ENCODE peak calls at places on chromosomes 6 and 20, in four cellular contexts. T is endothelial cell, G is NCI-H345, Y is iris pigment epithelial cell. V is an unnamed sample.

GRCh38 chr6:79082304-79082703 is 4.2 kb upstream of the PHIP start:
- DNase-seq in T (no peak), G (no peak), Y (no peak), V (no peak)

GRCh38 chr6:151388997-151389639 is 2.2 kb downstream of the ZBTB2 start:
- DNase-seq in T (peak), G (no peak), Y (no peak), V (no peak)

GRCh38 chr6:113818528-113818927 is 38.6 kb upstream of the MARCKS start:
- DNase-seq in T (no peak), G (no peak), Y (peak), V (no peak)

GRCh38 chr20:63977392-63978276 is 1.8 kb downstream of the SAMD10 start:
- DNase-seq in T (no peak), G (no peak), Y (peak), V (no peak)

GRCh38 chr6:89527634-89528033 is 94.7 kb downstream of the ANKRD6 start:
- DNase-seq in T (no peak), G (no peak), Y (no peak), V (no peak)

GRCh38 chr20:57124346-57124745 is 142.1 kb downstream of the BMP7 start:
- DNase-seq in T (no peak), G (no peak), Y (no peak), V (no peak)

GRCh38 chr6:158706369-158706982 is 56.6 kb downstream of the SYTL3 start:
- DNase-seq in T (peak), G (no peak), Y (peak), V (no peak)

GRCh38 chr6:108598316-108598863 is 37.7 kb downstream of the FOXO3 start:
- DNase-seq in T (no peak), G (no peak), Y (peak), V (no peak)

GRCh38 chr20:37929366-37930014 is 26.6 kb downstream of the VSTM2L start:
- DNase-seq in T (no peak), G (no peak), Y (no peak), V (no peak)

GRCh38 chr6:3263091-3263490 is 4.3 kb downstream of the PSMG4 start:
- DNase-seq in T (no peak), G (no peak), Y (no peak), V (no peak)

GRCh38 chr6:37020426-37021211 is 15.2 kb downstream of the FGD2 start:
- DNase-seq in T (no peak), G (peak), Y (no peak), V (peak)

GRCh38 chr6:18126116-18126515 is 3.6 kb upstream of the NHLRC1 start:
- DNase-seq in T (no peak), G (no peak), Y (no peak), V (no peak)

GRCh38 chr6:46103437-46103836 is 26.4 kb upstream of the ENPP4 start:
- DNase-seq in T (no peak), G (no peak), Y (no peak), V (no peak)

GRCh38 chr6:137845460-137845859 is 21.6 kb upstream of the TNFAIP3 start:
- DNase-seq in T (no peak), G (no peak), Y (peak), V (no peak)

GRCh38 chr6:104711371-104711770 is 148.3 kb downstream of the HACE1 start:
- DNase-seq in T (no peak), G (peak), Y (peak), V (peak)

GRCh38 chr20:57391439-57392129 is 388 bp downstream of the RBM38 start:
- DNase-seq in T (no peak), G (peak), Y (no peak), V (no peak)

GRCh38 chr6:105152865-105153264 is 26.9 kb downstream of the POPDC3 start:
- DNase-seq in T (no peak), G (no peak), Y (no peak), V (no peak)

GRCh38 chr6:11042025-11042749 is 1.9 kb downstream of the ELOVL2 start:
- DNase-seq in T (no peak), G (no peak), Y (no peak), V (no peak)

GRCh38 chr20:38617011-38617829 is 15.6 kb downstream of the ARHGAP40 start:
- DNase-seq in T (no peak), G (no peak), Y (peak), V (no peak)

GRCh38 chr6:167676666-167677421 is 149.9 kb upstream of the AFDN start:
- DNase-seq in T (no peak), G (no peak), Y (no peak), V (no peak)

GRCh38 chr20:11242320-11242719 is 568.5 kb upstream of the JAG1 start:
- DNase-seq in T (no peak), G (no peak), Y (no peak), V (no peak)

V was measured in NCI-H2029.